ENCODE peak calls at places on chromosome 19, in ten cellular contexts. Z, K, T, P, L, G, V, Q, R and U are unnamed samples.

GRCh38 chr19:18014197-18014596 is 6.2 kb downstream of the ARRDC2 start:
- DNase-seq in Z (no peak), K (no peak), T (no peak), P (no peak), L (peak), G (no peak), V (no peak), Q (no peak), R (no peak), U (no peak)

GRCh38 chr19:1243768-1244692 is 2.5 kb downstream of the ATP5F1D start:
- DNase-seq in Z (peak), K (peak), T (peak), P (peak), L (peak), G (peak), V (peak), Q (peak), R (peak), U (peak)

GRCh38 chr19:2807379-2808128 is 12.1 kb upstream of the ZNF554 start:
- DNase-seq in Z (no peak), K (no peak), T (no peak), P (no peak), L (no peak), G (no peak), V (no peak), Q (no peak), R (peak), U (no peak)

GRCh38 chr19:6767357-6768235 is at the start of gene SH2D3A:
- DNase-seq in Z (peak), K (no peak), T (peak), P (no peak), L (peak), G (no peak), V (no peak), Q (peak), R (peak), U (peak)

GRCh38 chr19:55563261-55563690 is 17.4 kb downstream of the ZNF579 start:
- DNase-seq in Z (no peak), K (no peak), T (no peak), P (no peak), L (no peak), G (peak), V (no peak), Q (peak), R (no peak), U (no peak)

GRCh38 chr19:38555200-38555599 is 62.6 kb downstream of the MAP4K1 start:
- DNase-seq in Z (no peak), K (no peak), T (no peak), P (no peak), L (no peak), G (no peak), V (no peak), Q (no peak), R (no peak), U (no peak)

GRCh38 chr19:11699931-11700794 is 38.6 kb downstream of the ZNF823 start:
- DNase-seq in Z (no peak), K (peak), T (peak), P (no peak), L (no peak), G (no peak), V (no peak), Q (peak), R (no peak), U (peak)

GRCh38 chr19:3669134-3669436 is 31.2 kb downstream of the PIP5K1C start:
- DNase-seq in Z (no peak), K (no peak), T (no peak), P (no peak), L (no peak), G (no peak), V (no peak), Q (peak), R (no peak), U (no peak)

GRCh38 chr19:54851353-54851752 is 1.1 kb downstream of the KIR3DL2 start:
- DNase-seq in Z (no peak), K (no peak), T (no peak), P (no peak), L (no peak), G (no peak), V (no peak), Q (no peak), R (no peak), U (no peak)

GRCh38 chr19:28221736-28222135 is 991.2 kb downstream of the UQCRFS1 start:
- DNase-seq in Z (no peak), K (no peak), T (no peak), P (no peak), L (no peak), G (no peak), V (no peak), Q (no peak), R (no peak), U (no peak)

GRCh38 chr19:1249298-1249989 is 1.1 kb downstream of the MIDN start:
- DNase-seq in Z (peak), K (peak), T (peak), P (peak), L (peak), G (no peak), V (peak), Q (peak), R (peak), U (peak)

GRCh38 chr19:15222738-15223648 is 9.3 kb downstream of the EPHX3 start:
- DNase-seq in Z (peak), K (peak), T (peak), P (peak), L (peak), G (peak), V (peak), Q (peak), R (peak), U (peak)

GRCh38 chr19:32018014-32018413 is 327.4 kb upstream of the ZNF507 start:
- DNase-seq in Z (no peak), K (no peak), T (peak), P (no peak), L (no peak), G (no peak), V (no peak), Q (no peak), R (no peak), U (no peak)

GRCh38 chr19:872266-872951 is 12.9 kb downstream of the CFD start:
- DNase-seq in Z (no peak), K (no peak), T (peak), P (no peak), L (peak), G (no peak), V (no peak), Q (peak), R (peak), U (peak)

GRCh38 chr19:2719910-2720776 is 1.0 kb downstream of the DIRAS1 start:
- DNase-seq in Z (no peak), K (no peak), T (peak), P (peak), L (no peak), G (no peak), V (no peak), Q (no peak), R (no peak), U (no peak)

GRCh38 chr19:35874392-35874930 is 6.1 kb downstream of the APLP1 start:
- DNase-seq in Z (no peak), K (no peak), T (no peak), P (no peak), L (no peak), G (no peak), V (no peak), Q (no peak), R (no peak), U (no peak)